ENCODE peak calls at places on chromosome 18, in nine cellular contexts. Y is K562, J is bronchial epithelial cell, O is glutamatergic neuron, T is HFF-Myc, V is kidney, I is neural progenitor cell, L is GM06990, E is cardiac muscle cell. P is an unnamed sample.

GRCh38 chr18:67651438-67651837 is 134.9 kb upstream of the DSEL start:
- DNase-seq in L (no peak), E (no peak), O (no peak), T (no peak), I (no peak), Y (no peak), V (no peak), J (no peak), P (no peak)

GRCh38 chr18:33446604-33447003 is 6.1 kb upstream of the CCDC178 start:
- DNase-seq in L (no peak), V (no peak), J (peak), O (no peak), T (no peak), E (no peak), I (no peak), Y (no peak), P (no peak)

GRCh38 chr18:74310411-74310810 is 5.2 kb upstream of the C18orf63 start:
- DNase-seq in O (no peak), L (no peak), Y (no peak), T (no peak), J (peak), E (no peak), V (no peak), I (no peak), P (no peak)

GRCh38 chr18:75727479-75727878 is 300.0 kb upstream of the SMIM21 start:
- DNase-seq in T (no peak), E (peak), I (peak), L (no peak), V (no peak), O (peak), J (no peak), Y (peak), P (no peak)

GRCh38 chr18:62523631-62524442 is 1.0 kb downstream of the ZCCHC2 start:
- DNase-seq in V (peak), L (peak), T (no peak), J (peak), I (peak), E (peak), O (peak), Y (peak), P (no peak)

GRCh38 chr18:31821452-31822171 is 60.9 kb upstream of the SLC25A52 start:
- DNase-seq in L (no peak), I (no peak), J (no peak), T (no peak), O (no peak), E (peak), V (no peak), Y (peak), P (no peak)

GRCh38 chr18:12420831-12421421 is 13.2 kb downstream of the PRELID3A start:
- DNase-seq in E (peak), L (peak), J (no peak), V (no peak), O (peak), Y (no peak), T (no peak), I (peak), P (peak)

GRCh38 chr18:77099501-77100370 is 32.8 kb downstream of the MBP start:
- DNase-seq in V (no peak), L (peak), O (no peak), Y (no peak), E (no peak), T (no peak), J (no peak), I (no peak), P (no peak)

GRCh38 chr18:59386909-59387515 is 27.9 kb upstream of the LMAN1 start:
- DNase-seq in I (peak), L (no peak), E (no peak), J (no peak), V (no peak), O (no peak), T (no peak), Y (no peak), P (no peak)

GRCh38 chr18:36411745-36412168 is 114.2 kb downstream of the FHOD3 start:
- DNase-seq in E (peak), O (peak), J (peak), I (peak), Y (peak), V (no peak), L (no peak), T (peak), P (no peak)

GRCh38 chr18:50311573-50312106 is 24.1 kb upstream of the CXXC1 start:
- DNase-seq in V (no peak), I (no peak), J (no peak), O (no peak), T (no peak), L (no peak), Y (no peak), E (no peak), P (no peak)

GRCh38 chr18:24734058-24734457 is 273.6 kb downstream of the HRH4 start:
- DNase-seq in J (no peak), V (no peak), Y (no peak), E (peak), I (peak), T (no peak), L (no peak), O (peak), P (no peak)

GRCh38 chr18:44871771-44872170 is 191.1 kb downstream of the SETBP1 start:
- DNase-seq in T (no peak), L (no peak), V (no peak), E (no peak), J (no peak), O (no peak), I (no peak), Y (no peak), P (no peak)

GRCh38 chr18:23998811-23999210 is 15.7 kb upstream of the TTC39C start:
- DNase-seq in E (no peak), V (no peak), Y (no peak), I (no peak), J (peak), T (no peak), L (no peak), O (no peak), P (no peak)

GRCh38 chr18:12689256-12689655 is 13.3 kb downstream of the CEP76 start:
- DNase-seq in V (no peak), L (no peak), J (no peak), I (no peak), Y (no peak), E (no peak), O (no peak), T (no peak), P (no peak)

GRCh38 chr18:57574866-57575265 is 11.6 kb downstream of the FECH start:
- DNase-seq in O (no peak), I (no peak), Y (no peak), J (peak), L (no peak), V (no peak), T (no peak), E (no peak), P (no peak)

GRCh38 chr18:75044791-75045190 is 164.1 kb downstream of the PTGR3 start:
- DNase-seq in I (no peak), L (no peak), V (no peak), J (no peak), E (no peak), Y (no peak), O (no peak), T (no peak), P (no peak)

GRCh38 chr18:49368876-49369440 is 91.5 kb downstream of the DYM start:
- DNase-seq in E (no peak), Y (no peak), O (no peak), J (no peak), I (peak), L (no peak), T (no peak), V (no peak), P (no peak)

GRCh38 chr18:11751305-11752115 is 62.4 kb downstream of the GNAL start:
- DNase-seq in I (peak), O (peak), Y (no peak), T (no peak), E (no peak), J (peak), L (no peak), V (no peak), P (no peak)

GRCh38 chr18:44741551-44741950 is 60.9 kb downstream of the SETBP1 start:
- DNase-seq in I (no peak), V (no peak), Y (no peak), L (no peak), E (no peak), T (no peak), J (no peak), O (no peak), P (no peak)

GRCh38 chr18:67417864-67418523 is 98.5 kb downstream of the DSEL start:
- DNase-seq in O (no peak), J (peak), T (no peak), L (no peak), V (no peak), Y (peak), I (no peak), E (no peak), P (no peak)

GRCh38 chr18:57523171-57523956 is 63.1 kb downstream of the FECH start:
- DNase-seq in T (no peak), J (no peak), V (no peak), E (no peak), O (peak), L (no peak), I (no peak), Y (peak), P (no peak)

GRCh38 chr18:69082497-69082896 is 284.6 kb downstream of the CCDC102B start:
- DNase-seq in V (no peak), E (no peak), L (no peak), I (no peak), Y (no peak), T (no peak), J (no peak), O (no peak), P (no peak)

GRCh38 chr18:12373032-12373770 is 3.8 kb downstream of the AFG3L2 start:
- DNase-seq in T (no peak), O (no peak), J (no peak), I (no peak), Y (peak), L (no peak), V (no peak), E (peak), P (no peak)

GRCh38 chr18:78242307-78242643 is 737.3 kb upstream of the SALL3 start:
- DNase-seq in E (no peak), Y (no peak), O (no peak), T (no peak), V (no peak), I (no peak), J (peak), L (no peak), P (no peak)

GRCh38 chr18:44320619-44321460 is 359.8 kb upstream of the SETBP1 start:
- DNase-seq in E (no peak), V (no peak), I (no peak), Y (no peak), T (no peak), O (no peak), L (no peak), J (no peak), P (peak)

GRCh38 chr18:32353257-32353656 is 117.4 kb downstream of the GAREM1 start:
- DNase-seq in L (no peak), T (no peak), E (no peak), I (no peak), J (no peak), V (no peak), Y (no peak), O (no peak), P (no peak)

GRCh38 chr18:24831871-24832665 is 371.6 kb downstream of the HRH4 start:
- DNase-seq in T (no peak), O (no peak), I (peak), L (no peak), E (peak), Y (no peak), J (no peak), V (no peak), P (no peak)

GRCh38 chr18:55124078-55124477 is 164.8 kb upstream of the CCDC68 start:
- DNase-seq in Y (no peak), I (no peak), O (no peak), T (peak), J (no peak), L (no peak), V (no peak), E (no peak), P (no peak)

GRCh38 chr18:49743296-49743567 is 70.1 kb downstream of the ACAA2 start:
- DNase-seq in J (no peak), O (no peak), I (no peak), Y (no peak), L (no peak), T (no peak), V (no peak), E (no peak), P (no peak)

GRCh38 chr18:77749189-77749588 is 499.5 kb downstream of the GALR1 start:
- DNase-seq in J (no peak), V (no peak), E (peak), Y (peak), T (no peak), L (no peak), O (peak), I (peak), P (no peak)

GRCh38 chr18:41936471-41937134 is 18.4 kb upstream of the PIK3C3 start:
- DNase-seq in V (no peak), L (no peak), Y (no peak), T (no peak), I (no peak), J (no peak), O (no peak), E (peak), P (no peak)

GRCh38 chr18:5894215-5894612 is 1.1 kb downstream of the TMEM200C start:
- DNase-seq in T (no peak), Y (no peak), E (no peak), O (no peak), J (no peak), I (no peak), L (no peak), V (no peak), P (no peak)

GRCh38 chr18:63162271-63163014 is 157.1 kb downstream of the BCL2 start:
- DNase-seq in O (no peak), T (no peak), J (peak), V (no peak), E (no peak), I (no peak), L (peak), Y (no peak), P (no peak)

GRCh38 chr18:67794512-67794911 is 278.0 kb upstream of the DSEL start:
- DNase-seq in I (no peak), E (no peak), O (no peak), V (no peak), L (no peak), T (no peak), J (no peak), Y (no peak), P (no peak)

GRCh38 chr18:79511271-79511670 is 115.5 kb downstream of the NFATC1 start:
- DNase-seq in E (no peak), L (no peak), V (no peak), J (no peak), Y (no peak), T (no peak), O (no peak), I (no peak), P (peak)

GRCh38 chr18:35441857-35442595 is 55.7 kb downstream of the INO80C start:
- DNase-seq in J (peak), T (no peak), Y (no peak), I (no peak), E (no peak), O (no peak), V (no peak), L (no peak), P (no peak)

GRCh38 chr18:44035554-44035953 is 645.1 kb upstream of the SETBP1 start:
- DNase-seq in I (no peak), L (no peak), O (no peak), E (no peak), Y (no peak), J (no peak), T (no peak), V (no peak), P (no peak)

GRCh38 chr18:9619545-9619944 is 5.2 kb upstream of the PPP4R1 start:
- DNase-seq in L (no peak), Y (no peak), J (peak), T (no peak), E (no peak), O (no peak), V (no peak), I (no peak), P (no peak)

DNA sequence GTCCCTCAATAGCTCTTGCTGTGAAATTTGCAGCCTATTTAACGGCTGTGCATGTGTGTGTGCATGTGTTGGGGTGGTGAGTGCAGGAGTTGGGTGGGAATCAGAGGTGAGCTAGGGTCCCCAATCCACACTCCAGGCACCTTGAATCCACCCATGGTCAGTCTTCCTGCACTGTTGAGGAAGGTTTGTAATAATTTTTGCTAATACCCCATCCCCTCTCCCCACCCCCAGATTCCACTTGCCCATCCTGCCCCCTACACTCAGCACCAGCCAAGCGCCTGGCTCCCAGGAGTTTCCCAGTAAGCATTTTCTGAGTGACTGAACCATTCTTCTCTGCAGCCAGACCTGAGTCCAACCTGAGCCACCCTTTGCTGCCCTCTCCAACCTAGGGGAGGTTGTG is 208.4 kb upstream of the RAB12 start:
- DNase-seq in O (no peak), Y (no peak), J (no peak), L (no peak), E (no peak), T (no peak), V (no peak), I (no peak), P (no peak)
- TF ChIP-seq CTCF in O (no peak), Y (no peak), J (no peak), L (no peak), E (no peak), T (no peak), V (no peak), I (no peak), P (no peak)

DNA sequence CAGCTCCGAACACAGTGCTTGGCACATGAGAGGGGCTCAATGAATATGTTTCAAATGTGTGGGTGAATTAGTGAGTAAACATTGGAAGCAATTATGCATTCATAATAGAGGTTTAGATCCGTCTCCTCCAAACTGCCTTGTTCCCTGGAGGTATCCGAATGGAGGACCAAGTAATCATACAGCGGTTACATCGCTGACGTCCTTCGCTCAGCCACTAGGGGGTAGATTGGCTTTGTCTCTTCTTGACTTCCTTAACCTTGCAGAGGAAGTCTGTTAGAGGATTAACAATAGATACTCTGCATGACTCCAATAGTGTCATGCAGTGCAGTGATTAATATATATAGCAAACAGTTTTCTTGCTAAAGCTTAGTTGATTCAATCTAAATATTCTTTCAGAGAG is 517.0 kb downstream of the PTPRM start:
- DNase-seq in E (peak), L (no peak), O (peak), V (no peak), I (peak), Y (peak), T (peak), J (peak), P (no peak)
- TF ChIP-seq CTCF in E (peak), L (peak), O (peak), V (peak), I (peak), Y (peak), T (peak), J (peak), P (peak)

GRCh38 chr18:2994603-2995432 is 18.1 kb downstream of the LPIN2 start:
- DNase-seq in J (no peak), E (no peak), V (no peak), O (no peak), Y (peak), I (no peak), T (no peak), L (peak), P (no peak)
- TF ChIP-seq CTCF in J (peak), E (peak), V (peak), O (no peak), Y (peak), I (peak), T (peak), L (peak), P (peak)

DNA sequence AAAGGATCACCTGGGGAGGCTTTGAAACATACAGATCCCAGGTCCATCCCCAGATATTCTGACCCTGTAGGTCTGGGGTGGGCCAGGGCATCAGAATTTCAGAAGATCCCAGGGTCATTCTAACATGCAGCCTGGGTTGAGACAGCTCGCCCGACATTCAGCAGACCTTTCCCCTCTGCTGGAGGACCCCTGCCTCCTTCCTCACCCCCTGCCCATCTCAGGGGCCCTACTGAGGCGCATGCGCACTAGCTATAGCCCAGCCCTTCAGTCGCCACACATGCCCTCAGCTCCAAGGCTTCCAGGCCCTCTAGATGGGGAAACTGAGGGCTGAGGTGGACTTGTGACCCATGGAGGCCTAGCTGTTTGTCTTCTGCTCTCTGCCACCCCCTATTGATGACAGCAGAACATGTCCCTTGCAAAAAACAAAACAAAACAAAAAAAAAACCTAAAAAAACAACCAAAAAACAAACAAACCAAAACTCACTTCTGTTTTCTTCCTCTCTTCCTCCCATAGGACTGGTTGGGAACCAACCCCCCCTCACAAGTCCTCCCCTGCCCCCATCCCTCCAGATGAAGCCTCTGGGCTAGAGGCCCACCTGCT is 91.3 kb downstream of the ZBTB7C start:
- DNase-seq in T (no peak), V (peak), J (no peak), Y (no peak), E (no peak), I (no peak), L (no peak), O (no peak), P (no peak)
- TF ChIP-seq CTCF in T (no peak), V (no peak), J (peak), Y (no peak), E (no peak), I (peak), L (peak), O (peak), P (peak)

GRCh38 chr18:21164746-21165145 is 53.1 kb upstream of the ROCK1 start:
- DNase-seq in T (no peak), E (no peak), I (no peak), J (no peak), Y (no peak), V (no peak), L (no peak), O (no peak), P (no peak)
- TF ChIP-seq CTCF in T (no peak), E (no peak), I (no peak), J (no peak), Y (no peak), V (no peak), L (no peak), O (no peak), P (no peak)